ENCODE peak calls at places on chromosomes 2 and 18, in five cellular contexts. K is uterus, A is tibial artery, C is cardiac muscle cell, H is hepatocyte. E is an unnamed sample.

GRCh38 chr2:83055338-83056010 is 1403.6 kb downstream of the SUCLG1 start:
- DNase-seq in K (no peak), C (peak; percentile 92), A (no peak), H (no peak), E (no peak)

GRCh38 chr2:118056165-118056534 is 32.1 kb upstream of the INSIG2 start:
- DNase-seq in K (no peak), H (no peak), C (no peak), A (peak; percentile 46), E (no peak)

GRCh38 chr2:179703702-179704101 is 157.7 kb downstream of the ZNF385B start:
- DNase-seq in H (no peak), C (no peak), K (no peak), A (no peak), E (no peak)

GRCh38 chr2:204292439-204292838 is 252.8 kb upstream of the PARD3B start:
- DNase-seq in K (no peak), C (no peak), A (no peak), H (no peak), E (no peak)

GRCh38 chr2:43579275-43579981 is 16.4 kb downstream of the THADA start:
- DNase-seq in A (no peak), K (no peak), H (no peak), C (no peak), E (no peak)

GRCh38 chr2:8653485-8653884 is 28.4 kb upstream of the ID2 start:
- DNase-seq in A (peak; percentile 5), K (no peak), H (no peak), C (no peak), E (no peak)

GRCh38 chr2:88521445-88522070 is 69.1 kb upstream of the FOXI3 start:
- DNase-seq in H (no peak), K (no peak), A (no peak), C (peak; percentile 50), E (no peak)

GRCh38 chr2:35220471-35220870 is 1135.1 kb upstream of the CRIM1 start:
- DNase-seq in C (no peak), H (no peak), A (no peak), K (no peak), E (no peak)

GRCh38 chr18:63078471-63078870 is 241.1 kb downstream of the BCL2 start:
- DNase-seq in H (no peak), C (no peak), K (no peak), A (no peak), E (no peak)

GRCh38 chr18:2589345-2590060 is 18.1 kb downstream of the NDC80 start:
- DNase-seq in K (no peak), A (no peak), C (peak; percentile 57), H (no peak), E (peak; percentile 37)

GRCh38 chr2:69588945-69589344 is 54.6 kb downstream of the AAK1 start:
- DNase-seq in K (no peak), H (no peak), A (no peak), C (no peak), E (no peak)

GRCh38 chr2:227884511-227884947 is 13.1 kb downstream of the DAW1 start:
- DNase-seq in H (peak; percentile 78), A (peak; percentile 68), C (peak; percentile 80), K (no peak), E (peak; percentile 36)

GRCh38 chr2:26540977-26541376 is 63.1 kb upstream of the OTOF start:
- DNase-seq in K (no peak), A (no peak), C (no peak), H (no peak), E (no peak)

GRCh38 chr2:101816598-101816997 is 119.1 kb downstream of the MAP4K4 start:
- DNase-seq in K (no peak), H (no peak), C (no peak), A (no peak), E (no peak)

GRCh38 chr18:79679552-79680099 is at the start of gene CTDP1:
- DNase-seq in K (peak; percentile 89), A (peak; percentile 91), C (peak; percentile 96), H (peak; percentile 98), E (peak; percentile 91)

GRCh38 chr18:56728741-56729140 is 77.6 kb downstream of the WDR7 start:
- DNase-seq in C (no peak), A (no peak), H (no peak), K (no peak), E (no peak)

GRCh38 chr18:79952996-79953559 is 1.6 kb upstream of the SLC66A2 start:
- DNase-seq in C (no peak), K (no peak), H (peak; percentile 52), A (no peak), E (no peak)

GRCh38 chr2:63131196-63131595 is 80.6 kb downstream of the OTX1 start:
- DNase-seq in A (no peak), C (no peak), H (no peak), K (no peak), E (no peak)

GRCh38 chr2:181978351-181979150 is 7.1 kb upstream of the PPP1R1C start:
- DNase-seq in C (no peak), H (no peak), K (no peak), A (no peak), E (no peak)

DNA sequence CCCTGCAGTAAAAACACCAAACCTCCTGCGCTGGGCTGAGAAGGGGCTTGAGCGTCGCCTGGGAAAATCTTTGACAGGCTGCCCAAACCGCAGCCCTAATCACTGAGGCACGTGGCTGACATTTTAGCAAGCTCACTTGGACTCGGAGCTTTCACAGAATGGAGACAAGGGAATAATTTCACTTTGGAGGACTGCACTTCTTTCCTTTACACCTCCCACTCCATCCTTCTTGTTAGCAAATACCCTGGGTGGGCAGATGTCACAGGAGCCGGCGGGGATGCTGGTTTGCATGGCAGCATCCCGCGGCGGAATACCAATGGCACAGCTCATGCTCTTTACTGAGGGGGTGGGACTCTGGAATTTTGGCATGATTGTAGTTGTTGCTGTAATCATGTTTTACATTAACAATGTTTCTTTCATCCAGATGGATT is 94.1 kb downstream of the ACKR3 start:
- DNase-seq in A (peak; percentile 61), K (peak; percentile 63), H (no peak), C (peak; percentile 93), E (no peak)
- H3K4me1 ChIP-seq in A (no peaks in the 10 kb centered on the region), K (peaks cover 14% of the 10 kb centered on the region), H (peaks cover 39% of the 10 kb centered on the region), C (peaks cover 9% of the 10 kb centered on the region), E (no peaks in the 10 kb centered on the region)

GRCh38 chr2:54670485-54671009 is 52.9 kb upstream of the EML6 start:
- DNase-seq in A (no peak), C (no peak), H (no peak), K (no peak), E (no peak)

GRCh38 chr2:54671875-54672586 is 51.4 kb upstream of the EML6 start:
- DNase-seq in K (no peak), H (no peak), C (peak; percentile 32), A (no peak), E (no peak)

GRCh38 chr2:54669677-54670484 is 53.6 kb upstream of the EML6 start:
- DNase-seq in H (peak; percentile 71), C (peak; percentile 92), K (no peak), A (peak; percentile 68), E (no peak)

GRCh38 chr2:54672587-54673456 is 50.6 kb upstream of the EML6 start:
- DNase-seq in K (no peak), A (no peak), C (no peak), H (no peak), E (no peak)

DNA sequence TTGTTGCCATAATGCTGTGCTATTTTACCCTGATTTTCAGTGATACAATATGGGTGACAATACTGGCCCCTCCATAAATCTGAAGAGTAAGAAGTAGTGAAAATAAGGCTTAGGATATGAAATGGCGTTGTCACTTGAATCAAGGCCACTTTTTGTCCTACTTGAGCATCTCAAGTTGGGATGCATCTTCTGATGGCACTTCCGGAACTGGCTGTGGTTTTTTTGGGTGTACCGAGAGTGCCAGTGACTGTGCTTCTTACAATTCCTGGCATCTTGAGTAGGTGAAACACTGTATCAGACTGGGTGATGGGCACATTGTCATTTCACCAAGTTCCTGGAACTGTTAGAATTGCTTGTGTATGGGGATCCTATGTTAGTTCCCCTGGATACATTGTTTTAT is 52.5 kb upstream of the EML6 start:
- DNase-seq in H (no peak), C (no peak), A (no peak), K (no peak), E (no peak)
- H3K27ac ChIP-seq in H (no peak overlapping the region), C (no peak overlapping the region), A (peak overlapping the region; percentile 49), K (peak overlapping the region; percentile 95), E (no peak overlapping the region)

DNA sequence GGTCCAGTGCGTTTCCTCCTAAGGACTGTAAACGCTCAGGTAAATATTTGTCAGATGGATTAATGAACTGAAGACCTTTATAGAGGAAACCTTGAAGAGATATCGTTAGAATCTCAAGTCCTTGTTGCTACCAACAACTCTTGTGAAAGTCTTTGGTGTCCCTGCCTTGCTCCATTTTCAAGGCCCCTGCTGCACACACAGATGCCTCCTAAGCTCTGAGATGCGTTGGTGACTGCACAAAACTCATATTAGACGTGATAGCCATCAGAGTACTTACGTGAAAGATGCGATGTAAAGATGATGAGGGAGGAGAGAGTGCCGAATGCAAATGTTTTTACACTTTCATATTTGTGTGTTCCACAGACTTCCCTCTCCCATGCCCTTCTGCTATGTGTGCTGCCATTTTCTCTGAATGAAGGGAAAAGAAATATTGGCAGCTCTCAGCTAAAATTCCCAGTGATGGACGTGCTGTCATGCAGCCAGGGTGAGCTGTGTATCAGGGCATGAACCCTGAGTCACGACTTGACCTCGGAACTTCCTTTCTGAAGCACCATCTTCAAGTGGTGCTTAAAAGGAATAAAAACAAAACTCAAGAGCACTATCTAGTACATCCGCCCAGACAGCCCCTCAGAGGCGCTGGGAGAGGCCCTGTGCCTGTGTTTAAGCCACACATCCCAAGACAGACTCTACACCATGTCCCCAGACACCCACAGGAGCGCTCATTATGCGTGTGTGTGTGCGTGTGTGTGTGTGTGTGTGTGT is 117.4 kb downstream of the FAM210A start:
- DNase-seq in A (no peak), K (no peak), C (no peak), H (no peak), E (peak; percentile 36)
- H3K4me1 ChIP-seq in A (no peaks in the 10 kb centered on the region), K (peaks cover 4% of the 10 kb centered on the region), C (peaks cover 28% of the 10 kb centered on the region), H (peaks cover 34% of the 10 kb centered on the region), E (peaks cover 54% of the 10 kb centered on the region)

GRCh38 chr2:224382973-224383555 is 18.8 kb downstream of the FAM124B start:
- DNase-seq in H (no peak), A (no peak), K (no peak), C (no peak), E (no peak)
- H3K27ac ChIP-seq in H (no peak overlapping the region), A (no peak overlapping the region), K (no peak overlapping the region), C (no peak overlapping the region), E (no peak overlapping the region)

DNA sequence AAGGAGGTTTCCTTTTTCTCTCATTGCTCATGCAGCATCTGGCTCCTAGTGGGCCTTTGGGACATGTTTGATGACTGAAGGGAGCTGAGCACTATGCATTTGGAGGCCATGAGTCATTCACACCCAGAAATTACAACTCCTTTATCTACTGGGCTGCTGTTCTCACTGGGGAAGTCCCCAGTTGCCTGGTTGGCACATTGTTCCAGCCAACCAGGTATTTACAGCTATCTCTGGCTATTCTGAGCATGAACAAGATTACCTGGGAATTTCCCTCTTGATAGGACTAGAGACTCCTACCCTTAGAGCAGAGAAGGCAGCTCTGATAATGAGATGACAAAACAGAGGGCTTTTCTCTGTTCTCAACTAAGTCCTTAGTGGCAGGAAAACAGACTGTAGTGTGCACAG is 206.5 kb downstream of the SETBP1 start:
- DNase-seq in K (no peak), C (peak; percentile 67), A (no peak), H (peak; percentile 78), E (no peak)
- H3K4me1 ChIP-seq in K (no peaks in the 10 kb centered on the region), C (peaks cover 28% of the 10 kb centered on the region), A (no peaks in the 10 kb centered on the region), H (peaks cover 7% of the 10 kb centered on the region), E (no peaks in the 10 kb centered on the region)